ENCODE peak calls at places on chromosome 14, in eight cellular contexts. Q is AG10803, Z is bronchial epithelial cell, X is IMR-90, A is uterus, B is neural progenitor cell, W is suprapubic skin, D is MG63. H is an unnamed sample.

GRCh38 chr14:99774526-99775307 is 18.5 kb upstream of the EML1 start:
- DNase-seq in W (no peak), X (peak), Z (no peak), A (peak), B (no peak), Q (peak), D (peak), H (no peak)

GRCh38 chr14:69973846-69974245 is 94.6 kb downstream of the SMOC1 start:
- DNase-seq in A (no peak), Q (no peak), W (no peak), D (no peak), X (no peak), Z (no peak), B (no peak), H (no peak)

GRCh38 chr14:85527006-85527405 is 2.9 kb upstream of the FLRT2 start:
- DNase-seq in B (no peak), D (no peak), Z (peak), W (no peak), X (peak), A (no peak), Q (peak), H (no peak)

GRCh38 chr14:22973217-22974032 is 8.9 kb downstream of the AJUBA start:
- DNase-seq in W (no peak), A (peak), B (peak), Q (peak), D (no peak), X (peak), Z (peak), H (peak)

GRCh38 chr14:68561531-68562007 is 231.3 kb downstream of the ZFP36L1 start:
- DNase-seq in W (no peak), B (no peak), X (no peak), D (no peak), A (no peak), Q (peak), Z (no peak), H (no peak)

GRCh38 chr14:68655021-68655811 is 137.7 kb downstream of the ZFP36L1 start:
- DNase-seq in Q (no peak), B (no peak), Z (no peak), D (no peak), A (peak), X (peak), W (no peak), H (no peak)

GRCh38 chr14:74906923-74907620 is 16.0 kb downstream of the RPS6KL1 start:
- DNase-seq in D (no peak), X (no peak), Q (no peak), B (no peak), A (no peak), W (no peak), Z (no peak), H (no peak)

GRCh38 chr14:52417139-52417538 is 103.0 kb downstream of the PTGER2 start:
- DNase-seq in Z (no peak), W (no peak), D (no peak), B (no peak), X (no peak), Q (no peak), A (no peak), H (no peak)

GRCh38 chr14:71061458-71061857 is 154.2 kb downstream of the PCNX1 start:
- DNase-seq in D (no peak), X (peak), A (no peak), Z (no peak), W (no peak), B (no peak), Q (peak), H (no peak)

GRCh38 chr14:55430024-55430690 is 10.3 kb downstream of the TBPL2 start:
- DNase-seq in B (peak), D (no peak), A (peak), W (no peak), Q (peak), X (peak), Z (peak), H (peak)

GRCh38 chr14:56666716-56667115 is 87.1 kb downstream of the TMEM260 start:
- DNase-seq in X (peak), Z (peak), Q (peak), B (no peak), W (no peak), A (no peak), D (no peak), H (no peak)

GRCh38 chr14:96242126-96242525 is 13.9 kb upstream of the BDKRB1 start:
- DNase-seq in W (no peak), B (no peak), Z (no peak), Q (no peak), D (no peak), A (no peak), X (no peak), H (no peak)

GRCh38 chr14:94292872-94293577 is at the start of gene SERPINA10:
- DNase-seq in W (no peak), A (no peak), X (no peak), Q (no peak), D (no peak), B (no peak), Z (no peak), H (no peak)

GRCh38 chr14:103185051-103186027 is 62.1 kb downstream of the TNFAIP2 start:
- DNase-seq in Z (peak), W (no peak), A (no peak), X (peak), B (peak), D (no peak), Q (peak), H (peak)

GRCh38 chr14:24366664-24367505 is 1.1 kb upstream of the NFATC4 start:
- DNase-seq in B (peak), W (peak), X (peak), Q (peak), A (peak), Z (peak), D (peak), H (peak)

GRCh38 chr14:72699852-72700257 is 194.0 kb downstream of the DPF3 start:
- DNase-seq in X (peak), Z (peak), A (no peak), D (peak), Q (peak), B (no peak), W (no peak), H (no peak)

GRCh38 chr14:104927432-104927816 is 2.7 kb downstream of the PLD4 start:
- DNase-seq in A (no peak), X (no peak), B (no peak), Z (no peak), Q (no peak), W (no peak), D (no peak), H (no peak)

GRCh38 chr14:104926619-104927431 is 2.1 kb downstream of the PLD4 start:
- DNase-seq in Z (no peak), A (no peak), X (no peak), W (no peak), Q (no peak), D (no peak), B (no peak), H (no peak)

GRCh38 chr14:104925214-104925899 is 678 bp downstream of the PLD4 start:
- DNase-seq in W (no peak), Q (no peak), D (no peak), A (no peak), X (no peak), Z (no peak), B (no peak), H (no peak)

GRCh38 chr14:104924421-104925213 is at the start of gene PLD4:
- DNase-seq in Q (no peak), X (no peak), Z (no peak), A (no peak), D (no peak), B (no peak), W (no peak), H (no peak)

DNA sequence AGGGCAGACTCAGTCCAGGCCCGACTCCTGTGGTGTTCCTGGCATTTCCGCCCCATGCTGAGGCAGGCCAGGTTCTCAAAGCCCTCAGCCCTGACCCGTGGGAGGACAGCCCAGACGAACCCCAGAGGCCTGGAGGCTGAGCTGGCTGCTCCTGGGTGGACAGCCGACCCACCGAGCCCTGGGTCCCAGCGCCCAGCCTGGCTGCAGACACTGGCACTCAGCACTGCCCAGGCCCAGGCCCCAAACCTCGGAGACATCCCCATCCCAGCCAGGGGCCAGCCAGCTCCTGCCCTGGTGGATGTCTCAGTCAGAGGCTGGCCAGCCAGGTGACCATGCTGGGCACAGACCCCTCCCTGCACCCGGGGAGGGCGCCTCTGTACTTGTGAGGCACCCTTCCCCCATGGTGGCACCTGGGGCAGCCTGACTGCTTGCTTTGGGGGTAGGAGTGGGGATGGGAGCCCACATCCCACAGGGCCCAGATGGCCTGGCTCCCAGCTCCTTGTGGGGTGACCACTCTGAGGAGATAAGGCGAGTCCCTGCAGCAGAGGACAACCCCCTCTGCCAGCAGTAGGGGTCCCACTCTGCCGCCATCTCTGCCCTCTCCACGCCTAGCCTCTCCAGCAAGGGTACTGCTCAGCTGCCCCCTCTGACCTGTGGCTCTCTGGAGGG is 1.4 kb downstream of the PLD4 start:
- DNase-seq in Q (no peak), X (no peak), W (no peak), Z (no peak), B (no peak), D (no peak), A (no peak), H (no peak)
- H3K4me3 ChIP-seq in Q (no peak), X (no peak), W (no peak), Z (no peak), B (no peak), D (no peak), A (no peak), H (no peak)

GRCh38 chr14:21724115-21724973 is 50.7 kb upstream of the OR4E1 start:
- DNase-seq in A (no peak), X (no peak), D (no peak), W (no peak), Q (no peak), B (no peak), Z (no peak), H (no peak)
- H3K4me3 ChIP-seq in A (no peak), X (no peak), D (no peak), W (no peak), Q (no peak), B (no peak), Z (no peak), H (no peak)

DNA sequence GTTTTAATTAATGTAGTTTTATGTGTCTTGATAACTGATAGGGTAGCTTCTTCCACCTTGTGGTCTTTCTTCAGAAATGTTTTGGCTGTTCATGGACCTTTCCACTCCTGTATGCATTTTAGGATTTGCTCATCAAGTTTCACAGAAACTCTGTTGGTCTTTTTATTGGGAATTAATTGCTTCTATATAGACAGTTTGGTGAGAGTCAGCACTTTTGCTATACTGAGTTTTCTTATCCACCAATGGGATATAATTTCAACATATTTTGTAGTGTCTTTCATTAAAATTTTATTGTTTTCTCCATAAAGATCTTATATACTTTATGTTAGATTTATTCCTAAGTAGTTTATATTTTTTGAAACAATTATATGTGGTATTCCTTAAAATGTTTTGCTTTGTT is 7.8 kb downstream of the GOLGA5 start:
- DNase-seq in Z (no peak), B (no peak), X (no peak), W (no peak), Q (no peak), D (no peak), A (no peak), H (no peak)
- H3K4me3 ChIP-seq in Z (no peak), B (no peak), X (no peak), W (no peak), Q (no peak), D (no peak), A (no peak), H (no peak)

GRCh38 chr14:97977711-97978261 is 1180.6 kb downstream of the VRK1 start:
- DNase-seq in W (peak), B (no peak), D (peak), Z (peak), A (peak), Q (peak), X (no peak), H (peak)
- H3K4me3 ChIP-seq in W (peak), B (no peak), D (peak), Z (peak), A (peak), Q (peak), X (no peak), H (peak)

DNA sequence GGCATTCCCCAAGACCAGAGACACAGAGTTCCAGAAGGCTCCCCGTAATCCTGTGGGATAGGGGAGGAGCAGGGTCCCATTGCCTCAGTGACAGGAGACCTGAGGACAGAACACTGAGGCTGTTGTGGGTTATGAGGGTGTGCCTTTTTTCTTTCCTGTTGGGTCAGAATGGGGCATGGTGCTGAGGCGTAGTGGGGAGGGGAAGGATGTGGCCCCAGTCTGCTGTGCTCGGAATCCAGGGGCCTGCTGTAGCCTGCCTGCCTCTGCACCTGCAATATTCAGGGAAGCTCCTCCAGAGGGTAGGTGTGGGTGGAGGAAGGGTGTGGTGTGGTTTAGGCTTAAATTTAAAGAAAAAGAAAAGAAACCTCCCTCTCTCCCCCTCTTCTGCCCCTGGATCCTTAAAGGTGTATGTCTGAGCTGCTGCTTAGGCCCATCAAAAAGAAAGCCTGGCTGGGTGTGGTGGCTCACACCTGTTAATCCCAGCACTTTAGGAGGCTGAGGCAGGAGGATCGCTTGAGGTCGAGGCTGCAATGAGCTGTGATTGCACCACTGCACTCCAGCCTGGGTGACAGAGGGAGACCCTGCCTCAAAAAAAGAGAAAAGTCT is 18.7 kb downstream of the PLEKHG3 start:
- DNase-seq in Z (peak), W (no peak), X (no peak), B (no peak), A (no peak), Q (no peak), D (no peak), H (peak)
- H3K4me3 ChIP-seq in Z (no peak), W (no peak), X (no peak), B (no peak), A (no peak), Q (no peak), D (no peak), H (no peak)

GRCh38 chr14:89417469-89418225 is 614 bp upstream of the FOXN3 start:
- DNase-seq in W (peak), A (peak), X (peak), Q (peak), B (peak), D (peak), Z (peak), H (peak)

GRCh38 chr14:89419973-89420482 is 3.0 kb upstream of the FOXN3 start:
- DNase-seq in W (no peak), Q (no peak), Z (no peak), D (no peak), X (no peak), B (no peak), A (no peak), H (no peak)

GRCh38 chr14:89418976-89419375 is 1.9 kb upstream of the FOXN3 start:
- DNase-seq in A (no peak), Z (no peak), W (no peak), B (no peak), D (no peak), Q (no peak), X (no peak), H (no peak)

GRCh38 chr14:89417111-89417468 is at the start of gene FOXN3:
- DNase-seq in Q (peak), Z (peak), D (peak), X (peak), B (peak), A (peak), W (peak), H (peak)

DNA sequence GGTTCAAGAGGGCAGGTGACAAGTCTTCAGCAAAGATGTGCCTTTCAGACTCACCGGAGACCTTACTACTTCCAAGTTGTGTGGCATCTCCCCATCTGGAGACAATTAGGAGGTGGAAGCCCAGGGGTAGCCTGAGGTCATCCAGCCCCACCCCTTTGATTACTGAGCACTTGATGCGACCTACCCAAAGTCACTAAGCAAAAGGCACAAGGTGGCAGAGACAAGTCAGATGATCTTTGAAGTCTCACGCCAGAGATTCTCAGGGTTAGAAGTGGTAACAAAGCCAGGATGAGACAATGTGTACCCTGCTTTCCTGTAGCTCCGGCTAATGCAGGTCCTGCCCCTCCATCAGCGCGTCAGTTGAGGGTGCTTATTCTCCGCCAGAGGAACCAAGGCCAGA is 1.4 kb upstream of the FOXN3 start:
- DNase-seq in Z (no peak), B (no peak), W (no peak), A (peak), D (no peak), X (no peak), Q (no peak), H (no peak)
- H3K4me3 ChIP-seq in Z (no peak), B (peak), W (peak), A (no peak), D (no peak), X (no peak), Q (no peak), H (no peak)

H was measured in Jurkat, Clone E6-1.